ENCODE peak calls at places on chromosome 21, in seven cellular contexts. K is body of pancreas, A is GM23338, I is lower leg skin, W is transverse colon, N is brain microvascular endothelial cell, L is B cell. U is an unnamed sample.

GRCh38 chr21:34362136-34362444 is 1.7 kb upstream of the KCNE2 start:
- DNase-seq in K (no peak), A (no peak), I (no peak), W (no peak), N (no peak), L (no peak), U (no peak)

GRCh38 chr21:34157456-34158025 is 84.2 kb downstream of the MRPS6 start:
- DNase-seq in K (no peak), A (no peak), I (no peak), W (no peak), N (no peak), L (no peak), U (no peak)

GRCh38 chr21:33109574-33110339 is 39.8 kb downstream of the OLIG1 start:
- DNase-seq in K (no peak), A (peak; percentile 75), I (peak; percentile 77), W (no peak), N (no peak), L (no peak), U (no peak)

GRCh38 chr21:42669069-42669468 is 15.6 kb downstream of the PDE9A start:
- DNase-seq in K (no peak), A (peak; percentile 79), I (no peak), W (no peak), N (no peak), L (no peak), U (no peak)

GRCh38 chr21:17513214-17514123 is 626 bp downstream of the CXADR start:
- DNase-seq in K (peak; percentile 47), A (peak; percentile 52), I (peak; percentile 85), W (peak; percentile 44), N (peak; percentile 20), L (peak; percentile 9), U (peak; percentile 37)

GRCh38 chr21:33011462-33011861 is 14.3 kb upstream of the OLIG2 start:
- DNase-seq in K (no peak), A (no peak), I (peak; percentile 48), W (no peak), N (peak; percentile 25), L (no peak), U (no peak)

GRCh38 chr21:16007933-16008332 is 278.2 kb downstream of the USP25 start:
- DNase-seq in K (no peak), A (no peak), I (no peak), W (no peak), N (no peak), L (no peak), U (no peak)

GRCh38 chr21:33871171-33871570 is 44.4 kb downstream of the ATP5PO start:
- DNase-seq in K (no peak), A (no peak), I (no peak), W (no peak), N (peak; percentile 23), L (no peak), U (no peak)

GRCh38 chr21:34181418-34181817 is 108.0 kb downstream of the MRPS6 start:
- DNase-seq in K (no peak), A (no peak), I (peak; percentile 78), W (no peak), N (no peak), L (no peak), U (no peak)

GRCh38 chr21:16279658-16280581 is 550.1 kb downstream of the USP25 start:
- DNase-seq in K (no peak), A (peak; percentile 62), I (peak; percentile 86), W (no peak), N (peak; percentile 71), L (no peak), U (no peak)

GRCh38 chr21:42550817-42551216 is 37.2 kb downstream of the SLC37A1 start:
- DNase-seq in K (peak; percentile 8), A (peak; percentile 66), I (no peak), W (peak; percentile 24), N (no peak), L (no peak), U (no peak)

GRCh38 chr21:17402885-17403477 is 109.9 kb upstream of the CXADR start:
- DNase-seq in K (no peak), A (no peak), I (no peak), W (no peak), N (peak; percentile 11), L (no peak), U (no peak)

GRCh38 chr21:25501996-25502665 is 105.2 kb downstream of the MRPL39 start:
- DNase-seq in K (no peak), A (no peak), I (no peak), W (no peak), N (no peak), L (peak; percentile 15), U (no peak)

GRCh38 chr21:44867999-44868700 is 5.3 kb downstream of the PTTG1IP start:
- DNase-seq in K (no peak), A (no peak), I (no peak), W (no peak), N (no peak), L (no peak), U (no peak)

GRCh38 chr21:33729631-33730030 is 87.3 kb downstream of the ITSN1 start:
- DNase-seq in K (no peak), A (peak; percentile 33), I (no peak), W (no peak), N (no peak), L (no peak), U (no peak)

GRCh38 chr21:18249542-18250152 is 5.0 kb downstream of the CHODL start:
- DNase-seq in K (no peak), A (peak; percentile 67), I (no peak), W (no peak), N (no peak), L (no peak), U (no peak)

GRCh38 chr21:43777953-43778352 is 1.8 kb upstream of the CSTB start:
- DNase-seq in K (no peak), A (no peak), I (no peak), W (no peak), N (no peak), L (no peak), U (no peak)

GRCh38 chr21:43774163-43774562 is 1.9 kb downstream of the CSTB start:
- DNase-seq in K (no peak), A (no peak), I (no peak), W (no peak), N (no peak), L (no peak), U (no peak)

GRCh38 chr21:43775190-43775589 is 918 bp downstream of the CSTB start:
- DNase-seq in K (no peak), A (no peak), I (no peak), W (no peak), N (no peak), L (no peak), U (no peak)

GRCh38 chr21:43778469-43779335 is 2.6 kb upstream of the CSTB start:
- DNase-seq in K (no peak), A (peak; percentile 45), I (no peak), W (no peak), N (no peak), L (no peak), U (no peak)

GRCh38 chr21:43775795-43776430 is at the start of gene CSTB:
- DNase-seq in K (peak; percentile 70), A (peak; percentile 85), I (peak; percentile 97), W (peak; percentile 87), N (no peak), L (peak; percentile 88), U (peak; percentile 93)
- TF ChIP-seq CTCF in K (no peak), A (peak; percentile 13), I (no peak), W (no peak), N (peak; percentile 5), L (no peak), U (peak; percentile 12)

GRCh38 chr21:21690068-21690665 is 692.0 kb downstream of the NCAM2 start:
- DNase-seq in K (no peak), A (no peak), I (no peak), W (no peak), N (no peak), L (no peak), U (no peak)

DNA sequence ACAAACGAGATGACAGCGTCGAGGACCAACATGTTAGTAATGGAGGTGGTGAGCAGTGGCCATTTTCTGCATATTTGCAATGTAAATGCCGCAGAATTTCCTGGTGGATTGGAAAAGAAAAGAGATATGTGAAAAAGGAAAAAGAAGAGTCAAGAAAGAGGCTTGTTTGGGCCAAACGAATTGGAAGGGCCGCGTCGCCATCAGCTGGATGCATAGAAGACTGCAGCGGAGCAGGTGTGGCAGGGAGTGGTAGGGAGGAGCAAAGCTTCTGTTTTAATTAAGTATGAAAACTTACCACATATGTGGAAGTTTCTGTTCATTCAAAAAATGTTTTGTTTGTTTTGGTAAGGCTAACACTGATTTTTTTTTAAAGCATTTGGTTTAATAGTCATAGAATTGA is 690.7 kb downstream of the NCAM2 start:
- DNase-seq in K (no peak), A (peak; percentile 80), I (no peak), W (no peak), N (no peak), L (no peak), U (no peak)
- TF ChIP-seq CTCF in K (no peak), A (peak; percentile 74), I (no peak), W (no peak), N (peak; percentile 76), L (no peak), U (no peak)

DNA sequence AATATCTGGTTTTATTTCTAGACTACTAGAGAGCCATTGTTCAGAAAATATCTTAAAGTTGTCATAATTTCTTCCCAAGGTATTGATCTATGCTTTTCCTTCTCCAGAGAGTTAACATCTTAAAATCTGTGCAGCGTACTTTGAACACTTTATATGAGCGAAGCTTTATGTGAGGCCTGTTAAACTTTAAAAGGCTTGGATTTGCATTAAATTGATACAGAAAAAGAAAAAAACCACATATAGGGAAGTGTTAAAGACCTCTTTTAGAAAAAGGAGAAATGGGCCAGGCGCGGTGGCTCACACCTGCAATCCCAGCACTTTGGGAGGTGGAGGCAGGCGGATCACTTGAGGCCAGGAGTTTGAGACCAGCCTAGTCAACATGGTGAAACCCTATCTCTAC is 59.2 kb upstream of the MORC3 start:
- DNase-seq in K (no peak), A (no peak), I (no peak), W (no peak), N (no peak), L (peak; percentile 52), U (no peak)
- TF ChIP-seq CTCF in K (no peak), A (no peak), I (no peak), W (no peak), N (no peak), L (peak; percentile 44), U (no peak)

GRCh38 chr21:46002841-46003574 is 21.4 kb downstream of the COL6A1 start:
- DNase-seq in K (no peak), A (no peak), I (peak; percentile 81), W (peak; percentile 7), N (no peak), L (no peak), U (no peak)

GRCh38 chr21:46005081-46005480 is 23.5 kb downstream of the COL6A1 start:
- DNase-seq in K (no peak), A (no peak), I (no peak), W (no peak), N (no peak), L (no peak), U (no peak)

GRCh38 chr21:46004168-46004861 is 22.7 kb downstream of the COL6A1 start:
- DNase-seq in K (no peak), A (no peak), I (peak; percentile 82), W (no peak), N (no peak), L (no peak), U (no peak)

GRCh38 chr21:46001821-46002681 is 20.5 kb downstream of the COL6A1 start:
- DNase-seq in K (peak; percentile 12), A (no peak), I (peak; percentile 85), W (no peak), N (no peak), L (no peak), U (no peak)

DNA sequence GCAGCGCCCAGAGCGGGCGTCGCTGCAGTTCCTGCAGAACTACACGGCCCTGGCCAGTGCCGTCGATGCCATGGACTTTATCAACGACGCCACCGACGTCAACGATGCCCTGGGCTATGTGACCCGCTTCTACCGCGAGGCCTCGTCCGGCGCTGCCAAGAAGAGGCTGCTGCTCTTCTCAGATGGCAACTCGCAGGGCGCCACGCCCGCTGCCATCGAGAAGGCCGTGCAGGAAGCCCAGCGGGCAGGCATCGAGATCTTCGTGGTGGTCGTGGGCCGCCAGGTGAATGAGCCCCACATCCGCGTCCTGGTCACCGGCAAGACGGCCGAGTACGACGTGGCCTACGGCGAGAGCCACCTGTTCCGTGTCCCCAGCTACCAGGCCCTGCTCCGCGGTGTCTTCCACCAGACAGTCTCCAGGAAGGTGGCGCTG is 22.0 kb downstream of the COL6A1 start:
- DNase-seq in K (no peak), A (no peak), I (peak; percentile 81), W (no peak), N (no peak), L (no peak), U (no peak)
- TF ChIP-seq CTCF in K (no peak), A (no peak), I (no peak), W (no peak), N (no peak), L (no peak), U (no peak)